ENCODE peak calls at places on chromosomes 5 and 9, in five cellular contexts. One of them, this sample, is unnamed.

GRCh38 chr5:19564036-19564435 is 424.0 kb downstream of the CDH18 start:
- DNase-seq in IMR-90: no peak
- DNase-seq in stomach: no peak
- DNase-seq in ovary: no peak
- DNase-seq in body of pancreas: no peak
- DNase-seq in this sample: no peak

GRCh38 chr5:127040779-127041520 is 10.6 kb upstream of the MARCHF3 start:
- DNase-seq in body of pancreas: no peak
- DNase-seq in IMR-90: peak; percentile 54
- DNase-seq in stomach: peak; percentile 28
- DNase-seq in ovary: no peak
- DNase-seq in this sample: no peak

GRCh38 chr9:114681594-114682332 is at the start of gene TEX48:
- DNase-seq in IMR-90: peak; percentile 74
- DNase-seq in ovary: no peak
- DNase-seq in body of pancreas: peak; percentile 44
- DNase-seq in stomach: peak; percentile 71
- DNase-seq in this sample: peak; percentile 37

GRCh38 chr5:123035950-123036390 is 555 bp downstream of the PPIC start:
- DNase-seq in stomach: peak; percentile 63
- DNase-seq in IMR-90: peak; percentile 29
- DNase-seq in body of pancreas: peak; percentile 71
- DNase-seq in ovary: peak; percentile 49
- DNase-seq in this sample: peak; percentile 18

GRCh38 chr5:161442471-161442870 is 104.1 kb downstream of the GABRB2 start:
- DNase-seq in IMR-90: no peak
- DNase-seq in stomach: no peak
- DNase-seq in body of pancreas: no peak
- DNase-seq in ovary: no peak
- DNase-seq in this sample: no peak

GRCh38 chr9:6646028-6646636 is 603 bp upstream of the GLDC start:
- DNase-seq in body of pancreas: no peak
- DNase-seq in ovary: no peak
- DNase-seq in IMR-90: no peak
- DNase-seq in stomach: no peak
- DNase-seq in this sample: no peak

GRCh38 chr9:72871685-72872084 is 81.2 kb downstream of the ALDH1A1 start:
- DNase-seq in ovary: no peak
- DNase-seq in stomach: no peak
- DNase-seq in IMR-90: peak; percentile 1
- DNase-seq in body of pancreas: no peak
- DNase-seq in this sample: no peak

GRCh38 chr5:137613554-137614265 is 114.6 kb upstream of the SPOCK1 start:
- DNase-seq in stomach: no peak
- DNase-seq in ovary: no peak
- DNase-seq in IMR-90: peak; percentile 23
- DNase-seq in body of pancreas: no peak
- DNase-seq in this sample: no peak

GRCh38 chr5:139637438-139638089 is 10.6 kb upstream of the CXXC5 start:
- DNase-seq in IMR-90: peak; percentile 74
- DNase-seq in ovary: peak; percentile 64
- DNase-seq in stomach: peak; percentile 83
- DNase-seq in body of pancreas: peak; percentile 93
- DNase-seq in this sample: peak; percentile 85

GRCh38 chr9:126146254-126147145 is 180.1 kb upstream of the MVB12B start:
- DNase-seq in stomach: peak; percentile 24
- DNase-seq in ovary: peak; percentile 2
- DNase-seq in body of pancreas: no peak
- DNase-seq in IMR-90: no peak
- DNase-seq in this sample: peak; percentile 60

GRCh38 chr9:79155308-79155707 is 416.5 kb upstream of the TLE4 start:
- DNase-seq in body of pancreas: no peak
- DNase-seq in ovary: no peak
- DNase-seq in IMR-90: no peak
- DNase-seq in stomach: no peak
- DNase-seq in this sample: no peak

GRCh38 chr5:150846651-150847333 is 471 bp downstream of the IRGM start:
- DNase-seq in body of pancreas: peak; percentile 43
- DNase-seq in stomach: no peak
- DNase-seq in IMR-90: peak; percentile 88
- DNase-seq in ovary: peak; percentile 30
- DNase-seq in this sample: peak; percentile 22

GRCh38 chr5:30102185-30102584 is 1091.3 kb upstream of the CDH6 start:
- DNase-seq in ovary: no peak
- DNase-seq in body of pancreas: no peak
- DNase-seq in IMR-90: no peak
- DNase-seq in stomach: no peak
- DNase-seq in this sample: no peak

GRCh38 chr5:172792693-172793570 is 21.9 kb upstream of the DUSP1 start:
- DNase-seq in IMR-90: no peak
- DNase-seq in body of pancreas: no peak
- DNase-seq in stomach: no peak
- DNase-seq in ovary: no peak
- DNase-seq in this sample: no peak

DNA sequence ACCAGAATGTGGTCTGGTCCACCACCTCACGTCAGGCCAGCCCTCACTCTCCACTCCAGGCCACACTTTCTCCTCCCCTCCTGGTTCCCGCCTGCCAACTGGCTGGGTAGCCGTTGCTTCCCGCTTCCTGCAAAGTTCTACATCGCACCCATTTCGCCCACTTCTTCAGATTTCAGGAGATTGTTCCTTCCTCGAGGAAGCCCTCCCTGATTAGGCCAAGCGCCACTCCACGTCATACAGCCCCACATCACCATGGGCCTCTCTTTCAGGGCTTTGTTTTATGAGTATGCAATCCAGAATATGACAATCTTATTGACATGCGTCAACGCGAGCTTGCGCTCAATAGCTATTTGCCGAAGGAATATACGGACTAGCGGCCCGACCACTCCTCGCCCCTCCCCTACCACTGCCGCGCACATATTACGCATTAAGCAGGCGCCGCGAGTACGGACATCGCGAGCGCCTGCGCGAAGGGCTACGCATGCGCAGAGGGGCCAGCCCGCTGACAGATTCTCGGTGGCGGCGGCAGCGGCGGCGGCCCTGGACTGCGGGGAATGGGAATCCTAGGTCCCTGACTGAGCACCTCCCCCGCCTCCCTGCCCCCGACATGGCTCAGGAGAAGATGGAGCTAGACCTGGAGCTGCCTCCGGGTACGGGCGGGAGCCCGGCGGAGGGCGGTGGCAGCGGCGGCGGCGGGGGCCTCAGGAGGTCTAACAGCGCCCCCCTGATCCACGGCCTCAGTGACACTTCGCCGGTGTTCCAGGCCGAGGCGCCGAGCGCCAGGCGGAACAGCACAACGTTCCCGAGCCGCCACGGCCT is 74.7 kb downstream of the PIP5K1B start:
- DNase-seq in stomach: peak; percentile 96
- DNase-seq in IMR-90: peak; percentile 92
- DNase-seq in body of pancreas: peak; percentile 95
- DNase-seq in ovary: peak; percentile 93
- DNase-seq in this sample: peak; percentile 58
- TF ChIP-seq POLR2A in stomach: no peak
- TF ChIP-seq POLR2A in IMR-90: peak; percentile 73
- TF ChIP-seq POLR2A in body of pancreas: peak; percentile 91
- TF ChIP-seq POLR2A in ovary: peak; percentile 82
- TF ChIP-seq POLR2A in this sample: peak; percentile 80

DNA sequence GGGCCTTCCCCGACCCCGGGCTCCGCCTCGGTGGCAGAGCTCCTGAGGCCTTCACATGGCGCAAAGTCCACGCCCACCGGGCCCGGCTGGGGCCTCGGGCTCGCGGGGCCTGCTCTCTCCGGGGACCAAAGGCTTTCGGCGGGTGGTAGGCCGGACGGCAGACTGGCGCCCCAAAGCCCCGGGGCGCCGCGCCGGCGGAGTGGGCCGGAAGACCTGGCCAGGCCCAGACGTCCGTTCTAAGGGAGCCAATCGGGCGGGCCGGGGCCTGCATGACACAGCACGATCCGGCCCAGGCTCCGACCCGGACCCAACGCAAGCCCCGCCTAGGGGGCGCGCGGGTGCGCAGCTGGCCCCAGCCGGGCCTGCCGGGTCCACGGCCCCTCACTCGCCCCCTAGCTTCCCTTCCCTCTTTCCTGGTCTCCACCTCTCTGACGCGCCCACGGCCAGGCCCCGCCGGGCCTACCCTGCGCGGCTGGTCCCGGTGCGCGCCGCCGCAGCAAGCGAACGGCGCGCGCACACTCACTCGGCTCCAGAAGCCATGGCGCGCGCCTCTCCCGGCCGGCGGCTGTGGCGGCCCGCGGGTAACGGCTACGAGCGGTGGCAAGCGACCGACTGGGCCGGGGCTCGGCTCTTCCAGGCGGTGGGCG is 488 bp downstream of the VCP start:
- DNase-seq in ovary: peak; percentile 76
- DNase-seq in body of pancreas: peak; percentile 81
- DNase-seq in IMR-90: peak; percentile 84
- DNase-seq in stomach: peak; percentile 87
- DNase-seq in this sample: peak; percentile 73
- TF ChIP-seq POLR2A in ovary: no peak
- TF ChIP-seq POLR2A in body of pancreas: no peak
- TF ChIP-seq POLR2A in IMR-90: peak; percentile 87
- TF ChIP-seq POLR2A in stomach: no peak
- TF ChIP-seq POLR2A in this sample: peak; percentile 73

DNA sequence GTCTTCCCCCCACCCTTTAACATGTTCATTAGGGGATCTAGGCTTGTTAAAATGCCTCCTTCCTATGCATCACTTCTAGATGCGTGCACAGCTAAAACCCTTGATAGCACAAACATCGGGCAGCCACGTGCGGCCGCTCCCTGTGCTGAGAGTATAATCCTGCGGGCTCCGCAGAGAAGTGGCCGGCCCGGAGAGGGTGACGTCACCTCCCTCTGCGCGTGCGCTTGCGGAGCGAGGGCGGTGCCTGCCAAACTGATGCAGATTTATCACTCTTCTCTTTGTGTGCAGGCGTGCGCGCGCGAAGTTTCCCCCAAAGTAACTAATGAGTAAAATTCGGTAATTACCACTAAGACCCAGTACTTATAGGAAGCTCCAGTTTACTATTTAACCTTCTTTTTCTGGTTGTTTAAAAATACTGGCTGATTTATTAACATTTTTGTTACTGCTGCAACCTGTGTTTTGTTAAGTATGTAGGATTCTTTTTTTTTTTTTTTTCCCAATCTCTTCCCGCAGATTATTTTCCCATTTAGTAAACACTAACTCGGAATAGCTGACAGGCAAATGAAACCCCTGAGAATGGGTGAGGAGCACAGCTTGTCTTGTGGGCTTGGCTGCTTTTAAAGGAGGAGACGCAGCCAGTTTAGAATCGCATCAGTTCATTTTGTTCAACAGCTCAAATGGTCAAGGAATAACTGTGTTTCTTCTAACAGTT is 121.6 kb downstream of the TRIO start:
- DNase-seq in IMR-90: peak; percentile 94
- DNase-seq in body of pancreas: peak; percentile 90
- DNase-seq in stomach: peak; percentile 92
- DNase-seq in ovary: peak; percentile 89
- DNase-seq in this sample: peak; percentile 49
- TF ChIP-seq POLR2A in IMR-90: peak; percentile 65
- TF ChIP-seq POLR2A in body of pancreas: no peak
- TF ChIP-seq POLR2A in stomach: no peak
- TF ChIP-seq POLR2A in ovary: peak; percentile 50
- TF ChIP-seq POLR2A in this sample: peak; percentile 59

DNA sequence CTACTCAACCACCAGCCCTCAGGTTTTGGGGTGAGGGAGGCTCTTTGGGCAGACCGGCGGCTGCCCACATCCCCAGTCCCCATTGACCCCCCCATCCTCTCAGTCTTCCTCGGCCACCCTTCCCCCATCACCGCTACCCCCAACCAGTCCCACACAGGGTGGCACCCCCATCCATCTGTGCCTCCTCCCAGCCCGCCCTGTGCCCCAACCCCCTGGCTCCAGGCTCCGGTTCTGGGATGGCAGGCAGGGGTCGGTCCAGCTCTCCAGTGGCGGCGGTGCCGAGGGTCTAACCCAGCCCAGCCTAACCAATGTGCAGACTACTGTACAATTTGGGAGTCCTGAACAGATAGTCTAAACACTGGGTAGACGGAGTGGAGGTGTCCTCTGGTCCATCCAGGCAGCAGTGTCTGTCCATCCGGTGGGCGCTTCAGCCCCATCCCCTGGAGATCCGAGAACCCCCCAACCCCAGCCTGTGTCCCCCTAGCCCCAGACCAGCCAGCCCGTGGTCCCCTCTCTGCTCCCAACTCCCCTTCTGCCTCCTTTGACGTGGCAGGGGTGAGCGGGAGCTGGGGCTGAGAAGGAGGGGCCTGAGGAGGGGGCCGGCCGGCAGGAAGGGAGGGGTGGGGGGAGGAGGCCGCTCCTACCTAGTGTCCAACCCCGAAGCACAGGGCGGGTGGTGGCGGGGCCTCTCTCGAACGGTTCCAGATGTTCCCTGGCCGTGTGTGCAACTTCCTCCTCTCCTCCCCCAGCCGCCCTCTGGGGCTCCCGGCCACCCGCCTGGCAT is 31.2 kb downstream of the GOLGA2 start:
- DNase-seq in ovary: peak; percentile 62
- DNase-seq in stomach: peak; percentile 49
- DNase-seq in body of pancreas: no peak
- DNase-seq in IMR-90: peak; percentile 86
- DNase-seq in this sample: no peak
- TF ChIP-seq POLR2A in ovary: no peak
- TF ChIP-seq POLR2A in stomach: no peak
- TF ChIP-seq POLR2A in body of pancreas: peak; percentile 24
- TF ChIP-seq POLR2A in IMR-90: peak; percentile 67
- TF ChIP-seq POLR2A in this sample: no peak

GRCh38 chr5:115415143-115415491 is 118.7 kb upstream of the CCDC112 start:
- DNase-seq in ovary: no peak
- DNase-seq in body of pancreas: no peak
- DNase-seq in IMR-90: peak; percentile 82
- DNase-seq in stomach: peak; percentile 70
- DNase-seq in this sample: no peak
- TF ChIP-seq POLR2A in ovary: no peak
- TF ChIP-seq POLR2A in body of pancreas: no peak
- TF ChIP-seq POLR2A in IMR-90: no peak
- TF ChIP-seq POLR2A in stomach: no peak
- TF ChIP-seq POLR2A in this sample: no peak